ENCODE peak calls at places on chromosomes 11 and 22, in seven cellular contexts. C is psoas muscle, B is spleen, H is transverse colon, X is breast epithelium, K is mucosa of descending colon, J is PC-3. S is an unnamed sample. For H3K4me1, the result is how much of the 10 kb centered on the place peaks cover.

GRCh38 chr11:14119357-14119756 is 156.8 kb downstream of the SPON1 start:
- DNase-seq in C (no peak), B (no peak), H (no peak), X (no peak), K (no peak), J (peak), S (no peak)

GRCh38 chr22:24871611-24872205 is 65.7 kb downstream of the SGSM1 start:
- DNase-seq in C (no peak), B (no peak), H (no peak), X (no peak), K (no peak), J (no peak), S (no peak)

GRCh38 chr11:11318479-11318878 is 34.6 kb downstream of the CSNK2A3 start:
- DNase-seq in C (no peak), B (no peak), H (no peak), X (no peak), K (no peak), J (no peak), S (no peak)

GRCh38 chr22:31882971-31883370 is 61.4 kb upstream of the YWHAH start:
- DNase-seq in C (no peak), B (no peak), H (no peak), X (no peak), K (no peak), J (no peak), S (no peak)

GRCh38 chr11:111101836-111102235 is 143.7 kb upstream of the POU2AF2 start:
- DNase-seq in C (no peak), B (no peak), H (no peak), X (no peak), K (no peak), J (no peak), S (no peak)

GRCh38 chr11:122069946-122070345 is 46.1 kb downstream of the BLID start:
- DNase-seq in C (peak), B (no peak), H (peak), X (no peak), K (peak), J (peak), S (no peak)

GRCh38 chr11:23840872-23841271 is 656.0 kb upstream of the LUZP2 start:
- DNase-seq in C (no peak), B (no peak), H (no peak), X (no peak), K (no peak), J (no peak), S (no peak)

GRCh38 chr11:92897487-92897886 is 72.0 kb upstream of the MTNR1B start:
- DNase-seq in C (no peak), B (no peak), H (no peak), X (no peak), K (peak), J (no peak), S (no peak)

GRCh38 chr22:39913886-39914285 is 13.0 kb downstream of the GRAP2 start:
- DNase-seq in C (no peak), B (no peak), H (no peak), X (no peak), K (no peak), J (no peak), S (no peak)

GRCh38 chr11:129620705-129621104 is 194.9 kb upstream of the TMEM45B start:
- DNase-seq in C (no peak), B (no peak), H (no peak), X (no peak), K (no peak), J (peak), S (no peak)

GRCh38 chr11:83034673-83035014 is 37.1 kb downstream of the RAB30 start:
- DNase-seq in C (no peak), B (no peak), H (no peak), X (no peak), K (no peak), J (no peak), S (no peak)

GRCh38 chr11:83033972-83034672 is 37.6 kb downstream of the RAB30 start:
- DNase-seq in C (peak), B (no peak), H (peak), X (no peak), K (peak), J (peak), S (no peak)

GRCh38 chr11:83036701-83037100 is 35.0 kb downstream of the RAB30 start:
- DNase-seq in C (no peak), B (no peak), H (no peak), X (no peak), K (no peak), J (no peak), S (no peak)

GRCh38 chr11:83035070-83035854 is 36.4 kb downstream of the RAB30 start:
- DNase-seq in C (peak), B (no peak), H (no peak), X (no peak), K (no peak), J (no peak), S (no peak)

GRCh38 chr11:83033367-83033766 is 38.3 kb downstream of the RAB30 start:
- DNase-seq in C (no peak), B (no peak), H (no peak), X (no peak), K (no peak), J (no peak), S (no peak)
- H3K4me1 ChIP-seq in C (under half), B (under half), H (under half), X (under half), K (under half), J (under half), S (under half)

GRCh38 chr11:118247041-118247440 is 5.1 kb downstream of the MPZL3 start:
- DNase-seq in C (no peak), B (no peak), H (no peak), X (no peak), K (no peak), J (peak), S (no peak)
- TF ChIP-seq CTCF in C (no peak), B (no peak), H (no peak), X (no peak), K (no peak), J (peak), S (no peak)

GRCh38 chr22:17980013-17980510 is 44.3 kb downstream of the MICAL3 start:
- DNase-seq in C (no peak), B (peak), H (no peak), X (no peak), K (no peak), J (no peak), S (no peak)

GRCh38 chr22:17981497-17981896 is 42.9 kb downstream of the MICAL3 start:
- DNase-seq in C (no peak), B (peak), H (no peak), X (no peak), K (no peak), J (no peak), S (no peak)

GRCh38 chr22:17978027-17978426 is 46.3 kb downstream of the MICAL3 start:
- DNase-seq in C (no peak), B (no peak), H (no peak), X (no peak), K (no peak), J (no peak), S (no peak)

GRCh38 chr22:17982572-17983141 is 41.7 kb downstream of the MICAL3 start:
- DNase-seq in C (no peak), B (no peak), H (no peak), X (no peak), K (no peak), J (no peak), S (no peak)

GRCh38 chr22:17980638-17981051 is 43.7 kb downstream of the MICAL3 start:
- DNase-seq in C (peak), B (peak), H (peak), X (no peak), K (peak), J (no peak), S (peak)
- H3K4me3 ChIP-seq in C (peak), B (no peak), H (no peak), X (no peak), K (no peak), J (no peak), S (peak)

DNA sequence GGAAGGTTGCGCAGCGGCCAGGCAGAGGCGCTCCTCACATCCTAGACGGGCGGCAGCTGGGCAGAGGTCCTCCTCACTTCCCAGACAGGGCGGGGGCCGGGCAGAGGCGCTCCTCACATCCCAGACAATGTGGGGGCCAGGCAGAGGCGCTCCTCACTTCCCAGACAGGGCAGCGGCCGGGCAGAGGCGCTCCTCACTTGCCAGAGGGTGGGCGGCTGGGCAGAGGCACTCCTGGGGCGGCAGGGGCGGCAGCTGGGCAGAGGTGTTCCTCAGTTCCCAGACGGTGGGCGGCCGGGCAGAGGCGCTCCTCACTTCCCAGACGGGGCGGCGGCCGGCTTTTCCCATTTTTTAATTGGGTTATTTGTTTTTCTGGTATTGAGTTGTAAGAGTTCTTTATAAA is 20.2 kb upstream of the PTS start:
- DNase-seq in C (no peak), B (no peak), H (no peak), X (no peak), K (no peak), J (no peak), S (no peak)
- H3K4me1 ChIP-seq in C (under half), B (under half), H (under half), X (under half), K (under half), J (under half), S (under half)